ENCODE peak calls at places on chromosomes 7 and 10, in five cellular contexts. M is lower lobe of right lung, P is GDM1, Y is HFF-Myc, X is T-cell. V is an unnamed sample.

GRCh38 chr10:67612577-67613537 is 83.1 kb downstream of the CTNNA3 start:
- DNase-seq in M (no peak), P (no peak), Y (no peak), X (peak), V (no peak)

GRCh38 chr10:46525177-46525823 is 31.2 kb downstream of the GPRIN2 start:
- DNase-seq in M (peak), P (no peak), Y (peak), X (no peak), V (peak)

GRCh38 chr10:80468002-80468401 is 13.9 kb downstream of the TSPAN14 start:
- DNase-seq in M (peak), P (peak), Y (no peak), X (peak), V (no peak)

GRCh38 chr7:145784809-145785780 is 331.5 kb upstream of the CNTNAP2 start:
- DNase-seq in M (no peak), P (no peak), Y (no peak), X (no peak), V (no peak)

GRCh38 chr10:5840314-5841307 is 27.4 kb upstream of the GDI2 start:
- DNase-seq in M (no peak), P (no peak), Y (no peak), X (no peak), V (no peak)

GRCh38 chr10:96665306-96665705 is 55.0 kb downstream of the PIK3AP1 start:
- DNase-seq in M (no peak), P (no peak), Y (no peak), X (no peak), V (no peak)

GRCh38 chr10:4074559-4075407 is 289.8 kb upstream of the KLF6 start:
- DNase-seq in M (no peak), P (no peak), Y (no peak), X (peak), V (peak)

GRCh38 chr7:116582164-116582732 is 57.4 kb downstream of the CAV1 start:
- DNase-seq in M (no peak), P (no peak), Y (no peak), X (no peak), V (peak)

GRCh38 chr10:130913844-130914243 is 397.7 kb downstream of the TCERG1L start:
- DNase-seq in M (no peak), P (no peak), Y (no peak), X (no peak), V (no peak)

V was measured in trophoblast cell.